ENCODE peak calls at places on chromosome 1, in six cellular contexts. T is breast epithelium, C is HepG2, P is K562, Y is prostate gland, K is stomach. A is an unnamed sample. For H3K4me1, the result is how much of the 10 kb centered on the place peaks cover.

GRCh38 chr1:147600119-147601111 is 59.1 kb downstream of the BCL9 start:
- DNase-seq in T (no peak), C (peak), P (peak), Y (no peak), K (no peak), A (no peak)

GRCh38 chr1:64920936-64921589 is 45.3 kb downstream of the JAK1 start:
- DNase-seq in T (no peak), C (no peak), P (no peak), Y (no peak), K (no peak), A (no peak)

GRCh38 chr1:89459081-89459480 is 65.5 kb upstream of the LRRC8B start:
- DNase-seq in T (no peak), C (no peak), P (no peak), Y (no peak), K (no peak), A (no peak)

GRCh38 chr1:224052767-224053166 is 61.1 kb upstream of the FBXO28 start:
- DNase-seq in T (no peak), C (no peak), P (no peak), Y (no peak), K (no peak), A (no peak)

GRCh38 chr1:199083680-199084079 is 444.8 kb downstream of the PTPRC start:
- DNase-seq in T (no peak), C (no peak), P (no peak), Y (no peak), K (no peak), A (no peak)

GRCh38 chr1:202270871-202271326 is 70.8 kb downstream of the UBE2T start:
- DNase-seq in T (no peak), C (no peak), P (no peak), Y (no peak), K (peak), A (peak)

GRCh38 chr1:153783233-153784190 is 8.3 kb downstream of the SLC27A3 start:
- DNase-seq in T (peak), C (peak), P (peak), Y (peak), K (peak), A (peak)

GRCh38 chr1:246860401-246860800 is 71.3 kb downstream of the AHCTF1 start:
- DNase-seq in T (no peak), C (no peak), P (no peak), Y (no peak), K (no peak), A (no peak)

GRCh38 chr1:24910751-24911650 is 19.1 kb downstream of the RUNX3 start:
- DNase-seq in T (no peak), C (peak), P (peak), Y (no peak), K (peak), A (peak)

GRCh38 chr1:212213754-212214153 is 71.5 kb upstream of the PPP2R5A start:
- DNase-seq in T (no peak), C (no peak), P (no peak), Y (no peak), K (no peak), A (no peak)

GRCh38 chr1:109733235-109733634 is 7.6 kb downstream of the GSTM3 start:
- DNase-seq in T (no peak), C (no peak), P (no peak), Y (no peak), K (no peak), A (no peak)

GRCh38 chr1:48757363-48757762 is 19.3 kb downstream of the BEND5 start:
- DNase-seq in T (no peak), C (no peak), P (no peak), Y (no peak), K (no peak), A (no peak)

GRCh38 chr1:110542730-110543129 is 23.8 kb upstream of the KCNA10 start:
- DNase-seq in T (no peak), C (no peak), P (peak), Y (no peak), K (no peak), A (no peak)

GRCh38 chr1:152029144-152029936 is 7.5 kb downstream of the S100A11 start:
- DNase-seq in T (no peak), C (no peak), P (no peak), Y (no peak), K (no peak), A (no peak)

GRCh38 chr1:63813829-63814277 is 40.0 kb downstream of the ROR1 start:
- DNase-seq in T (no peak), C (no peak), P (no peak), Y (no peak), K (no peak), A (no peak)

GRCh38 chr1:37410080-37410479 is 64.3 kb upstream of the ZC3H12A start:
- DNase-seq in T (no peak), C (no peak), P (peak), Y (no peak), K (no peak), A (peak)

GRCh38 chr1:245128381-245128780 is 26.4 kb upstream of the KIF26B start:
- DNase-seq in T (no peak), C (no peak), P (no peak), Y (no peak), K (no peak), A (peak)

GRCh38 chr1:37006132-37006868 is 28.0 kb downstream of the GRIK3 start:
- DNase-seq in T (no peak), C (no peak), P (no peak), Y (no peak), K (no peak), A (no peak)

GRCh38 chr1:229180161-229180560 is 90.8 kb upstream of the RAB4A start:
- DNase-seq in T (no peak), C (no peak), P (no peak), Y (no peak), K (no peak), A (no peak)
- TF ChIP-seq POLR2AphosphoS5 in T (no peak), C (no peak), P (no peak), Y (no peak), K (no peak), A (no peak)

GRCh38 chr1:67561704-67562113 is 123.3 kb upstream of the GADD45A start:
- DNase-seq in T (peak), C (peak), P (peak), Y (peak), K (peak), A (peak)
- TF ChIP-seq POLR2A in T (no peak), C (no peak), P (no peak), Y (no peak), K (no peak), A (no peak)

GRCh38 chr1:218367118-218367517 is 22.0 kb downstream of the TGFB2 start:
- DNase-seq in T (no peak), C (peak), P (no peak), Y (no peak), K (no peak), A (no peak)
- H3K4me1 ChIP-seq in T (under half), C (half or more), P (under half), Y (under half), K (under half), A (under half)

GRCh38 chr1:78633209-78633608 is 13.0 kb downstream of the IFI44L start:
- DNase-seq in T (no peak), C (no peak), P (no peak), Y (no peak), K (no peak), A (peak)
- TF ChIP-seq POLR2AphosphoS5 in T (no peak), C (no peak), P (no peak), Y (no peak), K (no peak), A (no peak)

GRCh38 chr1:19596719-19597462 is 47.2 kb upstream of the NBL1 start:
- DNase-seq in T (peak), C (peak), P (peak), Y (peak), K (peak), A (peak)
- TF ChIP-seq POLR2A in T (no peak), C (peak), P (peak), Y (peak), K (no peak), A (peak)

GRCh38 chr1:160428053-160428452 is 27.7 kb downstream of the VANGL2 start:
- DNase-seq in T (no peak), C (no peak), P (no peak), Y (no peak), K (no peak), A (no peak)
- H3K4me1 ChIP-seq in T (under half), C (under half), P (under half), Y (under half), K (under half), A (half or more)

A was measured in spleen.